ENCODE peak calls at places on chromosomes 16 and 17, in eight cellular contexts. E, Y, N, B, H, X, W and G are unnamed samples.

GRCh38 chr16:87806608-87807546 is 41.1 kb upstream of the KLHDC4 start:
- DNase-seq in Y (peak; percentile 85), H (peak; percentile 49), W (no peak), E (peak; percentile 98), B (peak; percentile 64), N (peak; percentile 92), X (peak; percentile 95), G (peak; percentile 81)

GRCh38 chr17:80110927-80111701 is 9.7 kb downstream of the GAA start:
- DNase-seq in B (no peak), Y (no peak), W (no peak), X (no peak), N (no peak), E (no peak), H (no peak), G (no peak)

GRCh38 chr17:79695293-79696158 is 35.2 kb upstream of the ENPP7 start:
- DNase-seq in B (peak; percentile 60), W (no peak), X (no peak), E (no peak), N (no peak), Y (no peak), H (no peak), G (peak; percentile 58)

GRCh38 chr16:84138824-84139627 is 6.0 kb downstream of the HSDL1 start:
- DNase-seq in W (no peak), X (no peak), E (no peak), H (no peak), B (no peak), Y (peak; percentile 59), N (no peak), G (peak; percentile 24)

GRCh38 chr16:23901178-23902131 is 65.7 kb downstream of the PRKCB start:
- DNase-seq in H (no peak), X (no peak), B (no peak), E (no peak), N (peak; percentile 71), Y (peak; percentile 18), W (no peak), G (no peak)

GRCh38 chr17:28173801-28174200 is 131.3 kb downstream of the NLK start:
- DNase-seq in B (no peak), N (peak; percentile 40), X (no peak), Y (no peak), H (no peak), W (no peak), E (no peak), G (peak; percentile 56)

GRCh38 chr16:77223184-77223583 is 24.0 kb downstream of the SYCE1L start:
- DNase-seq in Y (peak; percentile 66), H (peak; percentile 77), B (peak; percentile 32), E (no peak), N (peak; percentile 53), X (peak; percentile 38), W (no peak), G (no peak)

GRCh38 chr16:11212819-11213196 is 43.2 kb downstream of the SOCS1 start:
- DNase-seq in X (no peak), N (no peak), W (no peak), Y (no peak), H (no peak), E (no peak), B (no peak), G (no peak)

GRCh38 chr17:31472137-31472536 is 80.7 kb downstream of the RAB11FIP4 start:
- DNase-seq in E (no peak), X (no peak), W (no peak), Y (no peak), H (no peak), N (no peak), B (no peak), G (no peak)

GRCh38 chr17:57466042-57466471 is 209.7 kb downstream of the MSI2 start:
- DNase-seq in E (no peak), W (no peak), B (no peak), X (no peak), N (no peak), Y (no peak), H (peak; percentile 81), G (no peak)

GRCh38 chr16:73890524-73891500 is 405.8 kb upstream of the PSMD7 start:
- DNase-seq in W (no peak), Y (peak; percentile 35), X (peak; percentile 7), H (peak; percentile 57), B (no peak), E (no peak), N (no peak), G (peak; percentile 2)

GRCh38 chr16:75288181-75288580 is 36.8 kb upstream of the BCAR1 start:
- DNase-seq in X (no peak), N (no peak), Y (no peak), B (peak; percentile 50), E (no peak), H (no peak), W (no peak), G (no peak)